ENCODE peak calls at places on chromosomes 12 and 14, in eight cellular contexts. G, O, U, W, L, S, V and E are unnamed samples.

GRCh38 chr12:57215668-57216013 is 953 bp upstream of the NXPH4 start:
- DNase-seq in G (no peak), O (no peak), U (no peak), W (no peak), L (no peak), S (no peak), V (no peak), E (no peak)

GRCh38 chr12:32399045-32399372 is 349 bp upstream of the FGD4 start:
- DNase-seq in G (no peak), O (no peak), U (no peak), W (no peak), L (no peak), S (no peak), V (no peak), E (no peak)

GRCh38 chr14:31206536-31207286 is 882 bp downstream of the HECTD1 start:
- DNase-seq in G (peak; percentile 23), O (peak; percentile 44), U (peak; percentile 70), W (peak; percentile 57), L (peak; percentile 1), S (peak; percentile 64), V (peak; percentile 82), E (peak; percentile 40)

GRCh38 chr14:69624131-69624530 is 12.7 kb downstream of the SUSD6 start:
- DNase-seq in G (no peak), O (no peak), U (no peak), W (no peak), L (no peak), S (no peak), V (no peak), E (no peak)

GRCh38 chr12:131711551-131712205 is 788 bp downstream of the SFSWAP start:
- DNase-seq in G (no peak), O (no peak), U (no peak), W (no peak), L (no peak), S (no peak), V (no peak), E (no peak)

GRCh38 chr14:90775441-90775840 is 40.8 kb downstream of the TTC7B start:
- DNase-seq in G (no peak), O (no peak), U (no peak), W (no peak), L (no peak), S (no peak), V (peak; percentile 40), E (no peak)

GRCh38 chr14:95444132-95445129 is 72.0 kb downstream of the SYNE3 start:
- DNase-seq in G (no peak), O (no peak), U (no peak), W (no peak), L (no peak), S (no peak), V (no peak), E (no peak)

GRCh38 chr12:24760162-24760561 is 188.7 kb downstream of the BCAT1 start:
- DNase-seq in G (no peak), O (no peak), U (no peak), W (no peak), L (no peak), S (no peak), V (no peak), E (peak; percentile 10)

GRCh38 chr14:82411373-82411772 is 877.7 kb upstream of the SEL1L start:
- DNase-seq in G (no peak), O (no peak), U (no peak), W (no peak), L (no peak), S (no peak), V (no peak), E (no peak)

GRCh38 chr12:100752841-100753240 is 41.7 kb upstream of the ANO4 start:
- DNase-seq in G (no peak), O (no peak), U (no peak), W (no peak), L (no peak), S (no peak), V (no peak), E (no peak)

GRCh38 chr12:113007166-113007565 is 28.8 kb downstream of the OAS2 start:
- DNase-seq in G (no peak), O (no peak), U (no peak), W (no peak), L (peak; percentile 71), S (no peak), V (no peak), E (no peak)

GRCh38 chr14:32711103-32711680 is 227.5 kb upstream of the NPAS3 start:
- DNase-seq in G (no peak), O (no peak), U (no peak), W (no peak), L (peak; percentile 63), S (peak; percentile 33), V (no peak), E (peak; percentile 51)

GRCh38 chr12:6927999-6928702 is 392 bp downstream of the ATN1 start:
- DNase-seq in G (no peak), O (peak; percentile 41), U (no peak), W (no peak), L (no peak), S (no peak), V (peak; percentile 80), E (peak; percentile 51)

GRCh38 chr14:22882529-22883190 is 362 bp upstream of the REM2 start:
- DNase-seq in G (peak; percentile 53), O (no peak), U (no peak), W (no peak), L (peak; percentile 42), S (no peak), V (no peak), E (peak; percentile 77)

GRCh38 chr12:52327086-52327829 is 6.1 kb upstream of the KRT83 start:
- DNase-seq in G (peak; percentile 58), O (peak; percentile 71), U (no peak), W (peak; percentile 77), L (peak; percentile 85), S (peak; percentile 94), V (peak; percentile 84), E (peak; percentile 94)

GRCh38 chr12:507261-507853 is 47.6 kb downstream of the B4GALNT3 start:
- DNase-seq in G (no peak), O (no peak), U (no peak), W (no peak), L (no peak), S (no peak), V (no peak), E (no peak)

GRCh38 chr14:101851183-101851582 is 89.7 kb downstream of the PPP2R5C start:
- DNase-seq in G (no peak), O (no peak), U (no peak), W (no peak), L (no peak), S (no peak), V (no peak), E (no peak)

GRCh38 chr14:89481167-89481566 is 64.1 kb upstream of the FOXN3 start:
- DNase-seq in G (no peak), O (no peak), U (no peak), W (no peak), L (no peak), S (no peak), V (no peak), E (no peak)

GRCh38 chr12:88993655-88994054 is 358.6 kb downstream of the DUSP6 start:
- DNase-seq in G (no peak), O (no peak), U (no peak), W (no peak), L (peak; percentile 24), S (peak; percentile 66), V (no peak), E (no peak)

GRCh38 chr12:124498178-124498869 is 69.1 kb downstream of the NCOR2 start:
- DNase-seq in G (no peak), O (no peak), U (peak; percentile 58), W (no peak), L (no peak), S (no peak), V (no peak), E (no peak)

GRCh38 chr12:108884116-108885012 is 4.5 kb downstream of the DAO start:
- DNase-seq in G (no peak), O (peak; percentile 55), U (peak; percentile 70), W (peak; percentile 83), L (peak; percentile 25), S (peak; percentile 56), V (no peak), E (peak; percentile 58)

GRCh38 chr12:11917501-11917900 is 153.2 kb upstream of the BCL2L14 start:
- DNase-seq in G (no peak), O (no peak), U (no peak), W (no peak), L (no peak), S (no peak), V (no peak), E (no peak)

GRCh38 chr14:80930095-80930494 is 11.4 kb downstream of the CEP128 start:
- DNase-seq in G (no peak), O (no peak), U (no peak), W (no peak), L (no peak), S (no peak), V (no peak), E (no peak)
- TF ChIP-seq CTCF in G (no peak), O (no peak), U (no peak), W (no peak), L (no peak), S (no peak), V (no peak), E (no peak)

GRCh38 chr12:96766232-96766631 is 140.8 kb upstream of the NEDD1 start:
- DNase-seq in G (no peak), O (no peak), U (no peak), W (no peak), L (no peak), S (no peak), V (no peak), E (no peak)
- TF ChIP-seq CTCF in G (no peak), O (no peak), U (no peak), W (no peak), L (peak; percentile 43), S (no peak), V (no peak), E (no peak)

GRCh38 chr12:80709811-80710726 is 2.6 kb downstream of the MYF6 start:
- DNase-seq in G (no peak), O (no peak), U (no peak), W (no peak), L (no peak), S (no peak), V (no peak), E (peak; percentile 15)
- TF ChIP-seq CTCF in G (peak; percentile 59), O (peak; percentile 18), U (no peak), W (no peak), L (peak; percentile 72), S (peak; percentile 58), V (no peak), E (peak; percentile 35)

GRCh38 chr12:19183121-19183838 is 53.7 kb downstream of the PLEKHA5 start:
- DNase-seq in G (no peak), O (no peak), U (no peak), W (no peak), L (no peak), S (no peak), V (no peak), E (no peak)
- TF ChIP-seq CTCF in G (peak; percentile 36), O (no peak), U (no peak), W (no peak), L (peak; percentile 58), S (no peak), V (no peak), E (no peak)

DNA sequence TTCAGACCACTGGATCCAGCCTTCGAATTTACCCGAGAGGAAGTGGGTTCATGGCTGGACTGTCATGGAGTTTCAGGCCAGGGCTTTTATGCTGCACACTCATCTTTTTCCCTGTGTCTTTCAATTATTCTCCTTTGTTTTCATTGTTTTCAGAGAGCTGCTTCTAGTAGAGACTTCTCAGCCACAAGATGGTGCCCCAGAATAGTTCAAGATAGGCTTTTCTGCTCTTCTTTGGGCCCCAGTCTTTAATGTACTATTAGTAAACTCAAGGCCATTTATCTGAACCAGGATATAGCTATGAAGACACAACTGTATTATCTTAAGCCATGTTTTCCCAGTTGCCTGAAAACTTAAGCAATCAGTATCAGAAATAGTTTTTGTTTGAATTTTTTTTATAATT is 30.4 kb upstream of the PSMA6 start:
- DNase-seq in G (no peak), O (no peak), U (no peak), W (no peak), L (no peak), S (no peak), V (no peak), E (no peak)
- TF ChIP-seq CTCF in G (no peak), O (no peak), U (peak; percentile 40), W (peak; percentile 19), L (peak; percentile 23), S (no peak), V (no peak), E (peak; percentile 32)